ENCODE peak calls at places on chromosomes 16 and 17, in six cellular contexts. P is neuronal stem cell, F is H9, Q is mesenchymal stem cell, W is H1, B is trophoblast cell. X is an unnamed sample.

GRCh38 chr16:48156790-48157209 is 1.0 kb upstream of the ABCC12 start:
- DNase-seq in F (peak), W (peak), Q (peak), B (peak), P (peak), X (peak)

GRCh38 chr17:2709173-2709661 is 2.3 kb downstream of the CLUH start:
- DNase-seq in B (no peak), Q (no peak), W (no peak), P (no peak), F (no peak), X (no peak)

GRCh38 chr16:3469736-3470135 is 25.6 kb downstream of the C16orf90 start:
- DNase-seq in W (no peak), F (no peak), B (no peak), Q (no peak), P (no peak), X (no peak)

GRCh38 chr17:82399030-82399429 is 19.1 kb upstream of the HEXD start:
- DNase-seq in P (no peak), W (no peak), Q (no peak), F (no peak), B (no peak), X (peak)

GRCh38 chr17:46195939-46196338 is 2.7 kb upstream of the KANSL1 start:
- DNase-seq in Q (no peak), B (no peak), P (no peak), W (no peak), F (no peak), X (no peak)

GRCh38 chr17:48804936-48805411 is 12.1 kb downstream of the TTLL6 start:
- DNase-seq in Q (peak), B (peak), P (peak), F (peak), W (peak), X (peak)

GRCh38 chr17:273994-274832 is 78.4 kb downstream of the RPH3AL start:
- DNase-seq in P (no peak), B (no peak), F (no peak), W (peak), Q (no peak), X (no peak)

GRCh38 chr17:76263896-76264295 is 1.3 kb upstream of the UBALD2 start:
- DNase-seq in W (no peak), F (no peak), P (no peak), Q (peak), B (peak), X (no peak)

GRCh38 chr16:85868495-85868894 is 30.5 kb upstream of the IRF8 start:
- DNase-seq in B (no peak), W (no peak), Q (no peak), F (no peak), P (no peak), X (no peak)

GRCh38 chr17:71383111-71383510 is 737.7 kb upstream of the SOX9 start:
- DNase-seq in P (no peak), B (no peak), F (no peak), W (no peak), Q (no peak), X (no peak)
- H3K14ac ChIP-seq in P (no peak), B (no peak), F (no peak), W (no peak), Q (no peak), X (no peak)

GRCh38 chr17:77476006-77476405 is 335.2 kb downstream of the SEC14L1 start:
- DNase-seq in B (no peak), F (no peak), Q (no peak), P (no peak), W (no peak), X (no peak)
- H3K27ac ChIP-seq in B (peak), F (no peak), Q (peak), P (no peak), W (no peak), X (no peak)

DNA sequence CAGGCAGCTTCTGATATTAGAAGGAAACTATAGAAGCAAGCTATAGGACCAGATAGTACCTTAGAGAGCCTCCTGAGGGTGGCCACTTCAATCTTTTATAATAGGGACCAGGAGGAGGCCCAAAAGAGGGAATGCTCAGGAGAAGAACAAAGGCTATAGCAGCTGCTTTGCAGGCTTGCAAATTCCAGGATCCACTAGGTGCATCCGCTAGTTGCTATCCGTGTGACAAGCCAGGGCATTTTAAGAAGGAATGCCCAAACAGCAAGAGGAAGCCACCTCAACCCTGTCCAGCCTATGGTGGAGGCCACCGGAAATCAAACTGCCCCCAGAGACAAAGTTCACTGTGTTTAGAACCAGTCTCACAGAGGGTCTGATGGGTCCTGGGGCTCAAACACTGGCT is 192.6 kb upstream of the KIF2B start:
- DNase-seq in P (no peak), Q (no peak), W (no peak), F (peak), B (no peak), X (no peak)
- H2BK5ac ChIP-seq in P (no peak), Q (no peak), W (peak), F (no peak), B (no peak), X (no peak)

DNA sequence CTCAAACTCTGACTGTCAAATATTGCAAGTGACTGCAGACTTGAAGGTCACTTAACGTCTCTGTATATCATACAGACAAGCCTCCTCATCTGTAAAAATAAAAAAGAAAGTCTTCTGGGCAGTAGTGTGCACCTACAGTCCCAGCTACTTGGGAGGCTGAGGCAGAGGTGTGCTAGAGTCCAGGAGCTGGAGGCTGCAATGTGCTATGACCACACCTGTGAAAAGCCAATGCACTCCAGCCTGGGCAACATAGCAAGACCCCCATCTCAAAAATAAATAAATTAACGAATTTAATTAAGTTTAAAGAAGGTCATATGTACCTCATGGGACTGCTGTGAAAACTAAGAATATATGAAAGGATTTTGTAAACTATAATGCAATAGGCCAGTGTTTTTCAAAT is 35.0 kb upstream of the C17orf78 start:
- DNase-seq in P (no peak), F (no peak), W (no peak), Q (no peak), B (no peak), X (no peak)
- H3K14ac ChIP-seq in P (no peak), F (no peak), W (no peak), Q (no peak), B (no peak), X (no peak)

DNA sequence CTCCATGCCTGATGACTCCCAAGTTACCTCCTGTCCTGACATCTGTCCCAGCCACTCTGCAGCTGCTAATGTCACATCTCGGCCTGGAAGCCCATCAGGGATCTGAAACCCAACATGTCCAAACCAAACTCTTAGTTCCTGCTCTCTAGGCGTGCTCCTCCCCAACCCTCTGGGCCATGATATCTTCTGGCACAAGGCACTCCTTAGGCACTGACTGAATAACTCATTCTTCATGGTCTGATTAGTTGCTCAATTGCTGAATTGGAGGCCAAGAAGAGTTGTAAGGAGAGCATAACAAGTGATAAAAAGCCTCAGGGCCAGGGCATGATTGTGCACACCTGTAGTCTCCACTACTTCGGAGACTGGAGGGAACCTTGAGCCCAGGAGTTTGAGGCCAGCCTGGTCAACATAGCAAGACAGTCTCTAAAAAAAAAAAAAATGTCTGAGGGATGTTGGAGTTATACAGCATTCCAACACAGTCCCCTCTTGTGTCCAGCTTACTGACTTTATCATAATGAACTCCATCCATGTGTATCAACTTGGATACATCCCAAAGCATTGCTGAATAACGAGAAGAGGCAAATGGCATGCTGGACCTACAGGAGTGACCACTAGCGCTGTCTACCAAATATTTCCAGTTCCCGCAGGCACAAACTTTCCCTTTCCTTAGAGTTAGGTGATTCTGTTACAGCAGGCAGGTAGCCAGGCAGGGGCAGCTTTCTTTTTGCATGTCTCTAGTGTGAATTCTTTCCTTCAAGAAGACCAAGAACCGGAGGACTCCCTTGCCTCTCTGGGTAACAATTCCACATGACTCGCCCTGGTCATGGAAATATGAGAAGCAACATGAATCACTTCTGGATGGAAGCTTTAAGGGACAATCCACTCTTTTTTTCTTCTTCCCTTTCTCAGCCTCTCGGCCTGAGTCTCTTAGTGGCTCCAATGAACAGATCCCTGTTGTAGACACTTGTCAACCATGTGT is 18.1 kb upstream of the SHCBP1 start:
- DNase-seq in W (no peak), P (no peak), B (no peak), F (no peak), Q (peak), X (peak)
- H3K27ac ChIP-seq in W (no peak), P (no peak), B (no peak), F (no peak), Q (no peak), X (no peak)

GRCh38 chr17:43540821-43541674 is 5.1 kb downstream of the ETV4 start:
- DNase-seq in W (peak), Q (peak), P (no peak), B (no peak), F (peak), X (no peak)
- H2BK5ac ChIP-seq in W (peak), Q (no peak), P (no peak), B (no peak), F (no peak), X (no peak)

GRCh38 chr16:81920498-81920897 is 90.8 kb downstream of the SDR42E1 start:
- DNase-seq in P (no peak), Q (no peak), F (no peak), B (no peak), W (no peak), X (no peak)

GRCh38 chr16:81921873-81922584 is 89.2 kb downstream of the SDR42E1 start:
- DNase-seq in W (no peak), Q (no peak), B (no peak), P (no peak), F (no peak), X (no peak)

GRCh38 chr16:81923296-81923695 is 88.0 kb downstream of the SDR42E1 start:
- DNase-seq in Q (no peak), P (no peak), F (no peak), B (no peak), W (no peak), X (no peak)

GRCh38 chr16:81918927-81919326 is 92.3 kb downstream of the SDR42E1 start:
- DNase-seq in B (no peak), P (no peak), W (no peak), Q (no peak), F (no peak), X (no peak)

DNA sequence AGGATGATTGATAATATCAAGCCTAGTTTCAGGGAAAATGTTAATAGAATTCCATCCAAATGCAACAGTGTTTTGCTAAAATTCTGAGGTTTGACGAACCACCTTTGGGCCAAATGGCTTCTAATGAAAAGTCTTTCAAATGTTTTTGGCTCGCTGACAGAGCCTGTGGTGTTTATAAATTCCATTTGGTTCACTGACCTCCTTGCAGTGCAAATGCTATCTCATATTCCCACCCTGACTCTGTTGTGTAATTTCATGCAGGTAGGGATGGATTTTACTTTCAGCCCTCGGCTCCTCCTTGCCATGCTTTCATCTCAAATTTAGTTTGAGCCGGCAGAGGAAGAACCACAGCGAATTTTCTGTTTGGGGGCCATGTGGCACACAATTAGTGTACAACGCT is 89.9 kb downstream of the SDR42E1 start:
- DNase-seq in F (no peak), B (no peak), P (no peak), Q (no peak), W (no peak), X (peak)
- H3K14ac ChIP-seq in F (no peak), B (no peak), P (no peak), Q (no peak), W (no peak), X (no peak)

GRCh38 chr16:68743664-68744063 is 6.6 kb downstream of the CDH1 start:
- DNase-seq in Q (no peak), P (no peak), W (no peak), F (no peak), B (no peak), X (no peak)
- H3K27ac ChIP-seq in Q (no peak), P (no peak), W (no peak), F (no peak), B (peak), X (no peak)

DNA sequence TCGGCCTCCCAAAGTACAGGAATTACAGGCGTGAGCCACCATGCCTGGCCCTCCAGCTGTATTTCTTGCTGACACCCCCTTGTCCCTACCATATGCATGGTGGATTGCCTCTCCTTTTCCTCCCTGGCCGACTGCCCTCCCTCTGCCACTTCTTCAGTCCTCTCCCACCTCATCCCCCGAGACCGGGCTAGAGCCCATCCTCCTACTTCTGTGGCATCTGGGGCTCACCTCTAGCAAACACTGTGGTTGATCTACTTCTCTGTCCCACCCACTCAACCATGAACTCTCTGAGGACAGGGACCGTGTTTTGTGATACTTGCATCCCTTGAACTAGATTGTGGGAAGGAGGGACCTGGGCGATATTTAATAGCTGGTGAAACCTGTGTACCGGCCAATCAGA is 7.5 kb upstream of the AXIN2 start:
- DNase-seq in W (no peak), Q (no peak), P (no peak), F (no peak), B (no peak), X (no peak)
- H2BK5ac ChIP-seq in W (peak), Q (no peak), P (no peak), F (no peak), B (no peak), X (no peak)

GRCh38 chr16:83685615-83686165 is 122.1 kb upstream of the HSBP1 start:
- DNase-seq in F (no peak), W (no peak), B (no peak), Q (no peak), P (no peak), X (no peak)

GRCh38 chr16:83686726-83687125 is 121.1 kb upstream of the HSBP1 start:
- DNase-seq in P (no peak), B (no peak), Q (no peak), W (no peak), F (no peak), X (no peak)

GRCh38 chr16:83692224-83692623 is 115.6 kb upstream of the HSBP1 start:
- DNase-seq in B (no peak), P (no peak), F (no peak), W (no peak), Q (no peak), X (no peak)

DNA sequence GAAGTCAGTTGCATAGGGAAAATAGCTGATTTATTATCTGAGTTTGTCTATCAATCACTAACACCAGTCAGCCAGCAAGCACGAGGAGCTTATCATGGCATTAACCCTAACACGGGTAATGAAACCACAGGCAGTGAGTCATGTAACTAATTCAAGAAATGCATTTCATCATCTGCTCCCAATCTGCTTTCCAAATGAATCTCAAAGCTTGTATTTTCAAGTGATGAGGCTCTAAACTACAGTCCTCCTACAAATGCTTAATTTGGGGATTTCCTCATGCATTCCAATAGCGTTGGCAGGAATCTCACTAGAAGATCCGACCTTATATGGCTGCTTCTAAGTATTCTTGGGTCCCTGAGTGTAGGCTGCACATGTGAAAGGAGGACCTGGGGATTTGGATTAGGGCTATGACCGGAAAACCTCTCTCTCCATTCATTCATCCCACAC is 118.4 kb upstream of the HSBP1 start:
- DNase-seq in F (no peak), P (no peak), B (peak), W (no peak), Q (peak), X (peak)
- H3K14ac ChIP-seq in F (no peak), P (no peak), B (no peak), W (no peak), Q (no peak), X (no peak)